ENCODE peak calls at places on chromosomes 6 and 20, in four cellular contexts. F is lower leg skin, X is H1, D is stomach. M is an unnamed sample.

GRCh38 chr20:61054411-61054810 is 197.7 kb upstream of the CDH4 start:
- DNase-seq in F (no peak), X (no peak), D (no peak), M (no peak)

GRCh38 chr6:165880721-165881120 is 217.7 kb upstream of the PDE10A start:
- DNase-seq in F (no peak), X (no peak), D (no peak), M (no peak)

GRCh38 chr20:31948008-31948407 is 3.8 kb downstream of the PDRG1 start:
- DNase-seq in F (no peak), X (no peak), D (no peak), M (no peak)

GRCh38 chr6:16721977-16722376 is 39.3 kb downstream of the ATXN1 start:
- DNase-seq in F (no peak), X (no peak), D (no peak), M (no peak)

GRCh38 chr20:3080939-3081388 is 3.6 kb downstream of the AVP start:
- DNase-seq in F (no peak), X (no peak), D (no peak), M (peak; percentile 94)

GRCh38 chr6:163585932-163586437 is 171.5 kb downstream of the QKI start:
- DNase-seq in F (peak; percentile 56), X (no peak), D (no peak), M (no peak)

GRCh38 chr20:19974621-19975435 is 42.3 kb upstream of the NAA20 start:
- DNase-seq in F (peak; percentile 80), X (no peak), D (peak; percentile 88), M (peak; percentile 94)

GRCh38 chr20:45783656-45784294 is 7.9 kb downstream of the WFDC3 start:
- DNase-seq in F (no peak), X (no peak), D (peak; percentile 91), M (peak; percentile 11)

GRCh38 chr6:150765457-150765764 is 100.1 kb upstream of the MTHFD1L start:
- DNase-seq in F (no peak), X (no peak), D (no peak), M (no peak)

GRCh38 chr6:20906938-20907337 is 372.7 kb downstream of the CDKAL1 start:
- DNase-seq in F (no peak), X (no peak), D (no peak), M (no peak)

GRCh38 chr6:139536751-139537617 is 162.5 kb upstream of the CITED2 start:
- DNase-seq in F (no peak), X (no peak), D (peak; percentile 49), M (no peak)

GRCh38 chr20:24102290-24102689 is 113.7 kb upstream of the GGTLC1 start:
- DNase-seq in F (no peak), X (peak; percentile 23), D (no peak), M (no peak)

GRCh38 chr20:10511507-10512231 is 76.6 kb downstream of the SLX4IP start:
- DNase-seq in F (peak; percentile 93), X (no peak), D (peak; percentile 79), M (peak; percentile 92)

GRCh38 chr20:58219342-58219700 is 9.1 kb downstream of the ANKRD60 start:
- DNase-seq in F (no peak), X (no peak), D (no peak), M (no peak)

DNA sequence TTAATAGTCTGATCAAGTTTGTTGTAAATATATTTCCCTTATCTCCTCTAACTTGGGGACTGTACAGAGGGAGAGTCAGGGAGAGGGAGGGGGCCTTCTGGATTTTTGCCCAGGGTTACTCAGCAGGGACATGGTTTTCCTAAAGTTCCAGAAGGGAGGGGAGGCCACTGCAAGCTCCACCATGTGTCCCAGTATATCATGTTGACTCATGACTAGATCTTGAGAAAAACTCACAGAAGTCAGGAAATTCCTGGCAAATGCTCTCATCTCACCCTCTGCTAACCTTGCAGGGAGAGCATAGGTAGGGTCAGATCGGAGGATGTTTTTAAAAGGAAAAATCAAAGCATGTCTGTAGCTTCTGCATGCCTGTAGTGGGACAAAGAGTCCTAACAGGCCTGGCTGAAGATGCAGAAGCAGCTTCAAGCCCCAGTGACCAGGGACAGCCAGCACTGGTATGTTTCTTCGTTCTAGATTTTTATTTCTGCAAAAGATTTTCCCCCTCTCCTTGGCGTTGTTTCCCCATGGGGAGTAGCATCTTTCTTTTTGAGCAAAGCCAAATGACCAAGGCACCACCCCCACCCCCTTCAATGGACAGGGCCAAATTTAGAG is 272.9 kb upstream of the SUPT3H start:
- DNase-seq in F (no peak), X (no peak), D (no peak), M (no peak)
- TF ChIP-seq POLR2A in F (no peak), X (no peak), D (no peak), M (no peak)

GRCh38 chr6:4806308-4807190 is 30.3 kb downstream of the CDYL start:
- DNase-seq in F (no peak), X (no peak), D (no peak), M (no peak)
- TF ChIP-seq CTCF in F (no peak), X (no peak), D (no peak), M (no peak)

GRCh38 chr20:63877755-63878470 is 12.8 kb downstream of the TPD52L2 start:
- DNase-seq in F (no peak), X (no peak), D (no peak), M (no peak)

GRCh38 chr20:63876489-63877036 is 11.5 kb downstream of the TPD52L2 start:
- DNase-seq in F (no peak), X (no peak), D (no peak), M (no peak)

GRCh38 chr20:63874254-63874653 is 9.2 kb downstream of the TPD52L2 start:
- DNase-seq in F (no peak), X (no peak), D (no peak), M (no peak)

GRCh38 chr20:63868264-63868663 is 3.2 kb downstream of the TPD52L2 start:
- DNase-seq in F (no peak), X (no peak), D (no peak), M (no peak)

DNA sequence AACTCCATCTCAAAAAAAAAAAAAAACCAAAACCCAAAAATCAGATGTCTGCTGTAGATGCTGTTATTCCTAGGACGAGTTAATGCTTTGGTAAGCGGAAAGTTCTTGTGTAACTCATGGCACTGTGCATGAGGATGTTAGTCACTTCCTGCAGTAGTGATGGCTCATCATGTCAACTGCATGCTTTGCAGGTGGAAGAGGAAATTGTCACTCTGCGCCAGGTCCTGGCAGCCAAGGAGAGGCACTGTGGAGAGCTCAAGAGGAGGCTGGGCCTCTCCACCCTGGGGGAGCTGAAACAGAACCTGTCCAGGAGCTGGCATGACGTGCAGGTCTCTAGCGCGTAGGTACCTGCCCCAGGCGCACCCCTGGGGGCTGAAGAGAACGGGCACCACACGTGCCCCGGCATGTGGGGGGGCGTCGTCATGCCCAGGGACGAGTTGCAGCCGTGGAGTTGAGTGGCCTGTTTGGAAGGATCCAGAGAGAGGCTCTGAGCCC is 8.5 kb downstream of the TPD52L2 start:
- DNase-seq in F (peak; percentile 48), X (no peak), D (no peak), M (no peak)
- TF ChIP-seq POLR2A in F (no peak), X (no peak), D (no peak), M (no peak)

GRCh38 chr6:141989706-141989959 is 143.1 kb upstream of the GJE1 start:
- DNase-seq in F (no peak), X (no peak), D (no peak), M (no peak)
- TF ChIP-seq CTCF in F (no peak), X (no peak), D (no peak), M (no peak)

GRCh38 chr20:50165687-50166554 is 12.4 kb upstream of the PEDS1 start:
- DNase-seq in F (peak; percentile 99), X (peak; percentile 91), D (peak; percentile 95), M (peak; percentile 99)
- TF ChIP-seq POLR2A in F (no peak), X (no peak), D (no peak), M (peak; percentile 90)

GRCh38 chr6:12039540-12040459 is 27.7 kb downstream of the HIVEP1 start:
- DNase-seq in F (no peak), X (no peak), D (no peak), M (no peak)
- TF ChIP-seq CTCF in F (no peak), X (no peak), D (no peak), M (no peak)

DNA sequence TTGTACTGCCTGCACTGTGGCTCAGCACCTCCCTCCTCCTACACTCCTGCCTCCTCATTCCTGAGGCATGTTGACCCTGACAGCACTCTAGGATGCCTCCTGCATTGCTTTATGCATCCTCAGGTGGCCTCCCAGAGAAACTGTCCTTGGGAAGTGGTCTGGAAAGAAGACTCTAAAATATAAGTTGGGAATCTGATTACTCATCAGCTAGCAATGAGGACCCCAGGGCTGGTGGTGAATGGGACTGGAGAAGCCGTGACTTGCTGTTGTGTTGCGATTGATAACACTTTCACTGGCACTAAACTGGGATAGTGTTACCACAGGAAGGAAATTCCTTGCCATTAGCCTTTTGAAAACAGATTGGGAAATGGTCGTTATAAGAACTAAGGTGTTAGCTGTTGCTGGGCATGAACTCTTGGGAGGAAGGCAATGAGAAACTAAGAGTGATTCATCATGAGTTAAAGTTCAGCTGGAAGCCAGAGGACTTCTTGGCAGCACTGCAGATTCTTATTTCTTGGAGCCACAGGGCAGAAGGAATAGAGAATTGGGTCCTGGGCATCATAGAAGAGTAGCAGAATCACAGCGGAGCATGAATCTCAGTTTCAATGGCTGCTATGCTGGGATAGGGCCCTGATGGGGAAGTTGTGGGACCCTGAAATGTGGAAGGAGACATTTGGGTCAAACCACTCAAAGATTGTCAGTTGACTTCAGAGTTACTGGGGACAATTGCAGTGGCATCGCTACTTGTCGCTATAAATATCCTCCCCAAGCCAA is 10.1 kb upstream of the SIRPD start:
- DNase-seq in F (no peak), X (peak; percentile 10), D (no peak), M (no peak)
- TF ChIP-seq POLR2A in F (no peak), X (no peak), D (no peak), M (no peak)

DNA sequence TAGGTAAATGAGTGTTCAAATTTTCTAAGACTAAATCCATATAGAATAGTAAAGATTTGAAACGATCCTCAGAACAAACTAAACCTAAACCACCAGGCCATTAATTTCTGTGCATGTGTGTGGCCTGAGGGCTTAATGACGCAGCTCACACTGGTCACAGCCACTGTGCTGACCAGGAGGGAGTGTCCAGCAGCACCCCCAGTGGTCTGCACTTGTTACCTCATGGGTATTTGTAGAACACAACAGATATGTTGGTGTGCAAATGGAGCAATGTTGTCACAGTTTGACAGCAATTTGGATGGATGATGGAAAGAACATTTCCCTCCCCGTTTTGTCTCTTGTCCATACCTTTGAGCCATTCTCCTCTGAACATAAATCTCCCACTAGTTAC is 122.4 kb upstream of the EXOC2 start:
- DNase-seq in F (no peak), X (no peak), D (no peak), M (no peak)
- TF ChIP-seq CTCF in F (no peak), X (peak; percentile 35), D (no peak), M (no peak)

DNA sequence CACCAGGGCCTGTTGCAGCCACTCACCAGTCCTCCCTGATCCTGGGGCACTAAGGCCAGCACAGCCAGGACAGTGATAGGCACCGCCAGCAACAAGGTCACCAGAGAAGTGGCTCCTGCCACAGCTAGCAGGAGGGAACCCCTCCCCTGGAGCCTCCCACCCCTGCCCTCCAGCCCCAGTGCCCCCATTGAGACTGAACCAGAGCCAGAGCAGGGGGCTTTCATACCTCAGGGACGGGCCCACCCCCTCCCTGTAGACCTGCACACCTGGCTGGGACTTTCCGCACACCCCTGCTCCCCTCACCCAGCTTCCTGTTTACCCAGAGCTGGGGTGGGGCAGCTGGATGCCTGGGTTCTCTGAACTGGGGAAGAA is at the start of gene LTB:
- DNase-seq in F (no peak), X (no peak), D (no peak), M (no peak)
- TF ChIP-seq POLR2A in F (no peak), X (no peak), D (no peak), M (no peak)

GRCh38 chr6:124389127-124389526 is 573.1 kb upstream of the RNF217 start:
- DNase-seq in F (no peak), X (no peak), D (no peak), M (no peak)
- TF ChIP-seq CTCF in F (no peak), X (peak; percentile 16), D (no peak), M (no peak)